ENCODE peak calls at places on chromosomes 2 and 18, in four cellular contexts. B is fibroblast of lung; N is nucleus accumbens; I is activated effector memory CD4-positive, alpha-beta T cell treated with Interleukin-2 at 50 U/mL for 16 hours. T is an unnamed sample.

GRCh38 chr2:171086352-171087290 is 74.1 kb downstream of the TLK1 start:
- DNase-seq in B (peak; percentile 73), N (no peak), I (peak; percentile 18), T (peak; percentile 47)

GRCh38 chr2:65377556-65378307 is 54.7 kb downstream of the SPRED2 start:
- DNase-seq in B (peak; percentile 75), N (no peak), I (no peak), T (no peak)

GRCh38 chr2:191601060-191601459 is 76.9 kb upstream of the NABP1 start:
- DNase-seq in B (no peak), N (no peak), I (no peak), T (no peak)

GRCh38 chr2:68281988-68282387 is 29.7 kb upstream of the PPP3R1 start:
- DNase-seq in B (no peak), N (no peak), I (no peak), T (no peak)

GRCh38 chr2:190986221-190986953 is 27.6 kb downstream of the STAT1 start:
- DNase-seq in B (no peak), N (no peak), I (no peak), T (no peak)

GRCh38 chr2:118319271-118319684 is 231.0 kb downstream of the INSIG2 start:
- DNase-seq in B (no peak), N (no peak), I (no peak), T (no peak)

GRCh38 chr18:10400534-10400933 is 53.9 kb upstream of the APCDD1 start:
- DNase-seq in B (no peak), N (no peak), I (no peak), T (no peak)

GRCh38 chr2:229282758-229283546 is 11.9 kb upstream of the PID1 start:
- DNase-seq in B (peak; percentile 99), N (no peak), I (no peak), T (no peak)

GRCh38 chr18:10006261-10006903 is 92.6 kb downstream of the VAPA start:
- DNase-seq in B (peak; percentile 70), N (no peak), I (no peak), T (peak; percentile 8)